ENCODE peak calls at places on chromosomes 7 and 10, in seven cellular contexts. N is hepatocyte, J is right lobe of liver, D is GM12878, M is body of pancreas, P is heart left ventricle, O is left lung. K is an unnamed sample. For H3K9me3, the result is how much of the 10 kb centered on the place peaks cover.

GRCh38 chr10:61941202-61941651 is 39.7 kb downstream of the ARID5B start:
- DNase-seq in D (no peak), O (no peak), N (no peak), M (no peak), J (no peak), P (no peak), K (no peak)

GRCh38 chr10:18607503-18607902 is 43.9 kb downstream of the NSUN6 start:
- DNase-seq in P (peak), J (no peak), N (peak), O (no peak), M (peak), D (no peak), K (no peak)

GRCh38 chr7:156777364-156778069 is 115.5 kb downstream of the LMBR1 start:
- DNase-seq in N (no peak), O (no peak), J (no peak), M (no peak), D (no peak), P (no peak), K (no peak)

GRCh38 chr10:121057291-121057690 is 206.1 kb downstream of the WDR11 start:
- DNase-seq in N (no peak), O (no peak), D (no peak), M (no peak), P (no peak), J (no peak), K (no peak)

GRCh38 chr7:37495574-37496184 is 47.0 kb upstream of the ELMO1 start:
- DNase-seq in D (no peak), J (no peak), O (no peak), P (no peak), M (no peak), N (peak), K (no peak)

GRCh38 chr7:2860627-2861133 is 16.6 kb upstream of the GNA12 start:
- DNase-seq in P (no peak), J (no peak), N (no peak), M (peak), O (no peak), D (no peak), K (peak)

GRCh38 chr7:38628630-38629385 is 2.4 kb downstream of the AMPH start:
- DNase-seq in D (no peak), J (no peak), M (no peak), O (no peak), P (no peak), N (no peak), K (no peak)

GRCh38 chr10:14329609-14330246 is 996 bp downstream of the FRMD4A start:
- DNase-seq in O (peak), J (no peak), M (no peak), P (no peak), D (no peak), N (no peak), K (no peak)

DNA sequence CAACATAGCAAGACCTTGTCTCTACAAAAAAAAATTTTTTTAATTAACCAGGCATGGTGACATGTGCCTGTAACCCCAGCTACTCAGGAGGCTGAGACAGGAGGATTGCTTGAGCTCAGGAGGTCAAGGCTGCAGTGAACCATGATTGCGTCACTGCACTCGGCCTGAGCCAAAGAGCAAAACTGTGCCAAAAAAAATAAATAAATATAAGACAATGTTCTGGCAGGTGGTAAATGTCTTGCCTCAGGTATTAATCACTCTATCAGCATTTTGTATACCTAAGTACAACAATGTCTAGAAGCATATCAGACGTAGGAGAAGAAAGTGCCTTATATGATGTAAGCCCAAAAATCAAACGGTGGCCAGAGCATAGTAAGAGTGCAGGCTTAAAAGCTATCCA is 427.8 kb upstream of the C7orf33 start:
- DNase-seq in N (no peak), D (no peak), M (peak), O (no peak), J (no peak), P (no peak), K (no peak)
- H3K9me3 ChIP-seq in N (under half), D (under half), M (under half), O (under half), J (under half), P (under half), K (under half)

GRCh38 chr7:64528770-64529169 is 34.1 kb downstream of the ZNF680 start:
- DNase-seq in N (no peak), P (no peak), M (no peak), J (no peak), O (no peak), D (no peak), K (no peak)

GRCh38 chr7:64533756-64534155 is 29.1 kb downstream of the ZNF680 start:
- DNase-seq in P (no peak), D (no peak), O (no peak), N (no peak), J (no peak), M (no peak), K (no peak)
- H3K9me3 ChIP-seq in P (under half), D (under half), O (under half), N (under half), J (under half), M (under half), K (under half)

DNA sequence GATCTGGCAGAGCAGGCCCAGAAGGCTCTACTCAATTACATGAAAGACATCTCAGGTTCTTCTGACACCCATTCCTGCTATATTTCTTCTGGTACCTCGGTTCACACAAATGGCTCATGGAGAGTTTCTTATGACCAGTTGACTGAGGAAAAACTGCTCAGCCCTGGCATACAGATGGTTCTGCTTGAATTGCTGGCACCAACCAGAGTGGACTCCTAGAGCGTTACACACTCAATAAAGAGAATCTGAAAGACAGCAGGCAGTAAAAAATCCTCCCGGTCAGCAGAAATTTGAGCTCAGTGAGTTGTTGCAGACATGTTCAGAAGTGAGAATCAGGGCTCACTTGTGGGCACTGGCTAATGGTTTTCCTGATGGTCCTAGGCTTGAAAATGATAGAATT is 434.4 kb downstream of the TCERG1L start:
- DNase-seq in N (no peak), O (no peak), J (no peak), D (no peak), P (no peak), M (no peak), K (no peak)
- H3K9me3 ChIP-seq in N (under half), O (under half), J (under half), D (under half), P (under half), M (under half), K (under half)

DNA sequence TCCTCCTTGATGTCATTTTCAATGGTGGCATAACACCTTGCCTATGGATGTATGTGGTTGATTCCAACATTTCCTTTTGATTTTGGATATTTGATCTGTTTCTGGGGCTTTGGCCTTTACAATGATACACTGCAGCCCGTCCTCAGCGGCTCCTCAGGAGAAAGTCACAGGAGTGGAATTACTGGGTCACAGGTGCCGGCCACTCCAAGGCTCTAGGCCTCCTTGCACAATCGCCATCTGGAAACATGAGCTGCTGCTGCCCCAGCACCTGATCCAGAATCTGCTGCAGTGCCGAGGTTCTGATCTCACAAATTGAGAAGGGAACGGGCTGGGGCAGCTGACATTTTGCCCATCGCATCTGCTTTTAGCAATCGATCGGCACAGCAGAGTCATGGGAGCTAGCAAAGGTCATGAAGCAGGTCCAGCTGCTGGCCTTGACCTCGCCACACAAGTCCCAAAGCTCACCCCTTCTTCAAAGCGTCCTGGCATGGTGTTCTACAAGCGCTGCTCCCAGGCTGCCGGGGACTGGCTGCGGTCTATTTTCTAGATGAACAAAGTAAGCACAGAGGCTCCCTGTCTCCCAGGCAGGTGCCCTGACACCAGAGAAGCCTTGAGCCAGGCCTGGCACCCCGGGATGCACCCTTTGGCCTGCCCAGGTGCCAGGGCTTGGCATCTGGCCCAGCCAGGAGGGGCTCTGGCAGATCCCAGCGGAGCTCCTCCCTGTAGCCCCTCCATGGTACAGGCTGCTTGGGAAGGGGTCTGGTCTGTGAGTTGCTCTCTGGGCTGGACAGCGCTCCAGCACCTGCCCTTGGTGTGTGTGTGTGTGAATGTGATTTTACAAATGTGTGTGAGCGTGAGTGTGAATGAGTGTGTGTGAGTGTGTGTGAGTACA is 201.8 kb downstream of the GLRX3 start:
- DNase-seq in O (peak), D (no peak), M (no peak), P (no peak), N (no peak), J (no peak), K (no peak)
- H3K9me3 ChIP-seq in O (under half), D (under half), M (under half), P (under half), N (under half), J (under half), K (under half)

DNA sequence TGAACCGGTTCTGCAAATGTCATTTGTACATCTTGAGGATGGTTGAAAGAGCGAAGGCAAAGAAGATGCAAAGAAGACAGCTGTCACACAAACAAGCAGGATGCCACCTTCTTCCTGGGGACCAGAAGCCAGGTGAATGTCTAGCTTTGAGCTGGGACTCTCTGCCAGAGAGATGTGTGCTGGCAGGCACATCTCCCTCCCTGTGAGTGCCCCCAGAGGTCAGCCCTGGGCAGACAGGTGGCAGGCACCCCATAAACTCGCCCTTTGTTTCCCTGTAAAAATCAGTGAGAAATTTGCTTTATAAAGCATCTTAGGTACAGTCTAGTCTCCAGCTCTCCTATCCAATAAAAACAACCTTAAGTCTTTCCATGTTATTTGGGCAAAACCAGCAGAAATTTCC is 2.6 kb upstream of the TCERG1L start:
- DNase-seq in P (no peak), N (no peak), D (no peak), M (no peak), O (no peak), J (no peak), K (no peak)
- H3K9me3 ChIP-seq in P (under half), N (under half), D (under half), M (under half), O (under half), J (under half), K (under half)

GRCh38 chr7:64603271-64603670 is 40.4 kb upstream of the ZNF680 start:
- DNase-seq in M (no peak), N (no peak), P (no peak), O (no peak), D (no peak), J (no peak), K (no peak)

GRCh38 chr7:64602086-64602485 is 39.2 kb upstream of the ZNF680 start:
- DNase-seq in N (no peak), J (no peak), P (no peak), D (no peak), O (no peak), M (no peak), K (no peak)

GRCh38 chr7:64599341-64599740 is 36.5 kb upstream of the ZNF680 start:
- DNase-seq in M (no peak), O (no peak), P (no peak), D (no peak), N (no peak), J (peak), K (no peak)

GRCh38 chr7:64606385-64606784 is 43.5 kb upstream of the ZNF680 start:
- DNase-seq in D (no peak), N (no peak), P (no peak), O (no peak), J (no peak), M (no peak), K (no peak)

GRCh38 chr7:64602518-64602917 is 39.6 kb upstream of the ZNF680 start:
- DNase-seq in M (no peak), N (no peak), D (no peak), O (no peak), J (no peak), P (no peak), K (no peak)
- H3K9me3 ChIP-seq in M (under half), N (under half), D (under half), O (under half), J (under half), P (under half), K (under half)

K was measured in aorta.